ENCODE peak calls at places on chromosomes 13 and 19, in five cellular contexts. A is ovary, O is AG20443, Q is aorta, F is PC-3. U is an unnamed sample.

GRCh38 chr19:7377196-7377595 is 28.5 kb downstream of the ARHGEF18 start:
- DNase-seq in A (no peak), O (no peak), F (no peak), Q (peak), U (no peak)

GRCh38 chr13:29572575-29572974 is 22.9 kb downstream of the SLC7A1 start:
- DNase-seq in F (no peak), O (no peak), Q (no peak), A (no peak), U (no peak)

GRCh38 chr13:50366488-50367174 is 351.4 kb downstream of the KCNRG start:
- DNase-seq in Q (no peak), O (no peak), F (peak), A (no peak), U (no peak)

GRCh38 chr19:45705710-45706415 is 13.4 kb downstream of the QPCTL start:
- DNase-seq in Q (no peak), A (no peak), F (no peak), O (no peak), U (no peak)

GRCh38 chr19:19179548-19180441 is 9.7 kb upstream of the MEF2B start:
- DNase-seq in A (no peak), Q (no peak), F (no peak), O (no peak), U (no peak)

GRCh38 chr13:100515410-100515800 is 73.2 kb downstream of the GGACT start:
- DNase-seq in O (no peak), F (no peak), A (no peak), Q (no peak), U (no peak)

GRCh38 chr19:40663712-40664692 is 26.4 kb downstream of the NUMBL start:
- DNase-seq in Q (no peak), A (no peak), F (peak), O (no peak), U (no peak)

GRCh38 chr13:53129864-53130393 is 101.3 kb downstream of the OLFM4 start:
- DNase-seq in O (no peak), F (no peak), Q (no peak), A (no peak), U (no peak)

GRCh38 chr13:79241697-79242096 is 164.4 kb downstream of the RBM26 start:
- DNase-seq in O (no peak), A (no peak), Q (no peak), F (no peak), U (no peak)

GRCh38 chr13:46489586-46490023 is 63.4 kb upstream of the LRCH1 start:
- DNase-seq in Q (peak), A (no peak), O (peak), F (peak), U (no peak)

GRCh38 chr13:60881507-60881906 is 484.5 kb downstream of the TDRD3 start:
- DNase-seq in O (no peak), F (no peak), A (no peak), Q (no peak), U (no peak)

GRCh38 chr13:25217023-25217909 is 45.2 kb upstream of the AMER2 start:
- DNase-seq in A (no peak), Q (no peak), F (peak), O (no peak), U (peak)

GRCh38 chr13:42478531-42479156 is 95.3 kb upstream of the TNFSF11 start:
- DNase-seq in F (peak), A (no peak), O (no peak), Q (no peak), U (no peak)

GRCh38 chr19:43476606-43477005 is 11.2 kb upstream of the LYPD3 start:
- DNase-seq in O (peak), A (no peak), Q (no peak), F (peak), U (no peak)

GRCh38 chr19:2634228-2634951 is 68.1 kb downstream of the GNG7 start:
- DNase-seq in Q (peak), A (peak), O (no peak), F (no peak), U (no peak)

GRCh38 chr13:39415403-39415802 is 187.6 kb downstream of the LHFPL6 start:
- DNase-seq in A (peak), O (peak), Q (no peak), F (peak), U (peak)

GRCh38 chr19:37983153-37983552 is 76.1 kb downstream of the SIPA1L3 start:
- DNase-seq in O (no peak), Q (peak), A (no peak), F (no peak), U (no peak)

GRCh38 chr13:44800626-44801025 is 188.6 kb downstream of the NUFIP1 start:
- DNase-seq in A (no peak), F (no peak), O (no peak), Q (no peak), U (no peak)

GRCh38 chr13:91398413-91399188 is at the start of gene GPC5:
- DNase-seq in Q (peak), A (peak), F (peak), O (peak), U (peak)

U was measured in RWPE1.